ENCODE peak calls at places on chromosomes 6 and 20, in four cellular contexts. A, K, W and O are unnamed samples.

GRCh38 chr20:11403711-11404110 is 514.0 kb upstream of the BTBD3 start:
- DNase-seq in A (no peak), K (no peak), W (no peak), O (no peak)

GRCh38 chr6:141809901-141810300 is 322.8 kb upstream of the GJE1 start:
- DNase-seq in A (no peak), K (no peak), W (no peak), O (no peak)

GRCh38 chr20:43767686-43768474 is 41.1 kb upstream of the GTSF1L start:
- DNase-seq in A (no peak), K (peak), W (no peak), O (no peak)

GRCh38 chr6:105587349-105588115 is 184.7 kb upstream of the PREP start:
- DNase-seq in A (no peak), K (no peak), W (no peak), O (no peak)

GRCh38 chr20:53613748-53614147 is 20.1 kb upstream of the ZNF217 start:
- DNase-seq in A (no peak), K (no peak), W (no peak), O (no peak)

GRCh38 chr6:151096255-151096612 is 143.5 kb upstream of the AKAP12 start:
- DNase-seq in A (no peak), K (no peak), W (no peak), O (no peak)

GRCh38 chr6:52576392-52577021 is 353 bp downstream of the TRAM2 start:
- DNase-seq in A (peak), K (peak), W (peak), O (peak)

GRCh38 chr6:95576218-95576617 is 1.1 kb upstream of the MANEA start:
- DNase-seq in A (no peak), K (peak), W (no peak), O (peak)

GRCh38 chr6:5537967-5538366 is 276.7 kb downstream of the FARS2 start:
- DNase-seq in A (no peak), K (no peak), W (no peak), O (no peak)

GRCh38 chr6:116229287-116229913 is 24.5 kb downstream of the TSPYL4 start:
- DNase-seq in A (peak), K (peak), W (no peak), O (no peak)

GRCh38 chr6:28864321-28864923 is 59.4 kb downstream of the TRIM27 start:
- DNase-seq in A (no peak), K (peak), W (no peak), O (no peak)

GRCh38 chr6:756224-756623 is 63.3 kb upstream of the EXOC2 start:
- DNase-seq in A (no peak), K (no peak), W (no peak), O (no peak)

GRCh38 chr6:116666869-116667268 is 1.7 kb downstream of the ZUP1 start:
- DNase-seq in A (no peak), K (no peak), W (no peak), O (no peak)